ENCODE peak calls at places on chromosomes 11 and 22, in six cellular contexts. C is prostate gland, R is GM12891, J is breast epithelium, Q is HCT116, K is lower leg skin. F is an unnamed sample.

GRCh38 chr11:2466869-2467694 is 22.3 kb downstream of the KCNQ1 start:
- DNase-seq in C (no peak), R (peak), J (no peak), Q (no peak), K (peak), F (no peak)

GRCh38 chr11:70437111-70437784 is 38.9 kb downstream of the CTTN start:
- DNase-seq in C (no peak), R (peak), J (no peak), Q (no peak), K (no peak), F (no peak)

GRCh38 chr22:23750374-23750743 is 553 bp downstream of the ZNF70 start:
- DNase-seq in C (no peak), R (no peak), J (no peak), Q (no peak), K (no peak), F (no peak)

GRCh38 chr11:131943296-131943695 is 572.9 kb downstream of the NTM start:
- DNase-seq in C (no peak), R (no peak), J (no peak), Q (no peak), K (no peak), F (no peak)

GRCh38 chr11:4539603-4540219 is 5.3 kb upstream of the OR52M1 start:
- DNase-seq in C (peak), R (peak), J (no peak), Q (no peak), K (peak), F (peak)

GRCh38 chr11:42205518-42205917 is 746.1 kb upstream of the LRRC4C start:
- DNase-seq in C (no peak), R (no peak), J (no peak), Q (no peak), K (no peak), F (no peak)

GRCh38 chr11:123316003-123316402 is 114.1 kb upstream of the GRAMD1B start:
- DNase-seq in C (no peak), R (no peak), J (no peak), Q (no peak), K (no peak), F (no peak)

GRCh38 chr22:41557401-41558240 is 3.2 kb upstream of the CSDC2 start:
- DNase-seq in C (no peak), R (no peak), J (no peak), Q (no peak), K (no peak), F (no peak)

GRCh38 chr11:134821422-134821821 is 409.4 kb upstream of the B3GAT1 start:
- DNase-seq in C (no peak), R (no peak), J (no peak), Q (no peak), K (no peak), F (no peak)

GRCh38 chr11:111735262-111736116 is 30.7 kb downstream of the PPP2R1B start:
- DNase-seq in C (no peak), R (no peak), J (peak), Q (no peak), K (peak), F (peak)

GRCh38 chr11:111736191-111736590 is 30.0 kb downstream of the PPP2R1B start:
- DNase-seq in C (no peak), R (no peak), J (no peak), Q (no peak), K (no peak), F (no peak)

GRCh38 chr11:111736621-111737055 is 29.6 kb downstream of the PPP2R1B start:
- DNase-seq in C (no peak), R (no peak), J (no peak), Q (no peak), K (no peak), F (no peak)

GRCh38 chr11:111737877-111738205 is 28.3 kb downstream of the PPP2R1B start:
- DNase-seq in C (no peak), R (no peak), J (no peak), Q (no peak), K (no peak), F (no peak)

GRCh38 chr11:111737180-111737876 is 28.9 kb downstream of the PPP2R1B start:
- DNase-seq in C (no peak), R (no peak), J (no peak), Q (no peak), K (no peak), F (no peak)
- TF ChIP-seq POLR2A in C (no peak), R (no peak), J (no peak), Q (no peak), K (no peak), F (no peak)

DNA sequence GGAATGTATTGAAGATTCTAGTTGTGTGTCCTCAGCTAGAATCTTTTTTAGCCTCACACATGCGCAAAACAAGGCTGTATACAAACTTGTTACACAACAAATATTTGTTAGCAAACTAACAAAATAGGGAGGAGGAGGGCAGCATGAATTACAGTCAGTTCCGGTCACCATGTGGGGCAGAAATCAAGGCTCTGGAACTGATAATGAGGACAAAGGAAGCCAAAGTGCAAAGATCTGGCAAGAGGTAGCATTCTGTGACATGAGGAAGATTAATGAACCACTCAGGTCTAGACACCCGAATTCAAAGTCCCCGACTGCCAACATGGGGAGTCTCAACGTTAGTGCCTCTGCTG is 1.9 kb downstream of the SUN2 start:
- DNase-seq in C (no peak), R (no peak), J (no peak), Q (no peak), K (no peak), F (no peak)
- TF ChIP-seq POLR2A in C (no peak), R (no peak), J (no peak), Q (no peak), K (no peak), F (no peak)

DNA sequence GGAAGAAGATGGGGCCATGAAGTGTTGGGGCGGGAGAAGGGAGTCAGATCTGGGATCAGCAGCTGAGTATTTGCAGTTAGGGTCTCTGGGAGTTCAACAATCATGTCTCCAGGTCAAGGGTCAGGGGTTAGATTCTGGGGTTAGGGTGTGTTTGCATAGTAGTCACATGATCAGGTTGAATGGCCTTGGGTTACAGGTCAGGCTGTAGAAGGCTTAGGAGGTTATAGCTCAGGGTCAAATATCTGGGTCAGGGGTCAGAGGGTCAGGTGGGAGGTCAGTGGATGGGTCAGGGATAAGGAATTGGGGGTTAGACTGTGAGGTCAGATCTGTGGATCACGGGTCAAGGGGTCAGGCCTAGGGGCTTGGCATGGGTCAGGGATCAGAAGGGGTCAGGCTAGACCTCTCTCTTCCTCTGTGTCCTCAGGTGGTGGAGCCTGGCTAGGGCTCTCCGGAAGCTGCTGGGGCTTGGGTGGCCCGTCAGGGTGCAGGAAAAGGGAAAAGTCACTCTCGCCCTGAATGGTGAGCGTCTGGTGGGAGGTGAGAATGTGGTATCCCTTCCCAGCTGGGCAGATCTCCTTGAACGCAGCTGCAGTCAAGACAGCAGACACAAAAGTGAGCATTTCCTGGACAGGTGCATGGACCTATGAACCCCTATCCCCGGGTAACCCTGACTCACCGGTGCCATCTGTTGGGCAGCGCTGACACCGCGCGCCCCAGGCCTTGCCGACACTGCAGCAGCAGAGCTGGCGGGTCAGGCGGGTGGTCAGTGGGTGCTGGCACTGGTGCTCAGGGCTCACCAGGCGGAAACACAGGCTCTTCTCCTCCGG is 6.4 kb downstream of the LTBP3 start:
- DNase-seq in C (no peak), R (no peak), J (no peak), Q (peak), K (no peak), F (no peak)
- TF ChIP-seq POLR2A in C (no peak), R (no peak), J (no peak), Q (no peak), K (no peak), F (no peak)

GRCh38 chr11:46892109-46892508 is 26.2 kb downstream of the LRP4 start:
- DNase-seq in C (no peak), R (no peak), J (no peak), Q (no peak), K (no peak), F (no peak)

GRCh38 chr11:46888636-46889035 is 29.7 kb downstream of the LRP4 start:
- DNase-seq in C (no peak), R (no peak), J (no peak), Q (no peak), K (no peak), F (no peak)

GRCh38 chr11:46889251-46889650 is 29.1 kb downstream of the LRP4 start:
- DNase-seq in C (no peak), R (no peak), J (no peak), Q (no peak), K (no peak), F (no peak)

GRCh38 chr11:46890665-46891064 is 27.7 kb downstream of the LRP4 start:
- DNase-seq in C (no peak), R (no peak), J (no peak), Q (no peak), K (no peak), F (no peak)

GRCh38 chr11:46889689-46890475 is 28.5 kb downstream of the LRP4 start:
- DNase-seq in C (peak), R (peak), J (peak), Q (peak), K (peak), F (peak)
- TF ChIP-seq POLR2A in C (no peak), R (no peak), J (no peak), Q (no peak), K (no peak), F (no peak)

DNA sequence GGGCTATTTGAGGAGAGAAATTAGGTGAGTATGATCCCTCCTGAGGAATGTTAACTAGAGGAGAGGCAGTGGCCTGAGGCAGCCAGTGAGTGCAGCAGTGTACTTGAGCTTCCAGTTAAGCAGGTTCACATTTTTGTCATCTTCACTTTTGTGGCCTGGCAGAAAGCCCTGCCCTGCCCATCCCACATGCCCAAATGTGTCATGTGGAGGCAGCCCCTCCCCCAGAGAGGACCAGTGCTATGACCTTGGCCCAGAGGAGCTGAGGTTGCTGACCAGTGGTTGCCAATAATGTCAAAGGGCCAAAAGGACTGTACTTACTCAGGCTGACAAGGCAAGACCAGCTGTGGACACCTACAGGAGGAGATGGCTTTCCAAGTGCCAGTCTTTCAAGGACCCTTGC is 17.6 kb upstream of the GRK2 start:
- DNase-seq in C (peak), R (no peak), J (peak), Q (no peak), K (peak), F (no peak)
- TF ChIP-seq POLR2A in C (no peak), R (no peak), J (no peak), Q (no peak), K (no peak), F (no peak)

DNA sequence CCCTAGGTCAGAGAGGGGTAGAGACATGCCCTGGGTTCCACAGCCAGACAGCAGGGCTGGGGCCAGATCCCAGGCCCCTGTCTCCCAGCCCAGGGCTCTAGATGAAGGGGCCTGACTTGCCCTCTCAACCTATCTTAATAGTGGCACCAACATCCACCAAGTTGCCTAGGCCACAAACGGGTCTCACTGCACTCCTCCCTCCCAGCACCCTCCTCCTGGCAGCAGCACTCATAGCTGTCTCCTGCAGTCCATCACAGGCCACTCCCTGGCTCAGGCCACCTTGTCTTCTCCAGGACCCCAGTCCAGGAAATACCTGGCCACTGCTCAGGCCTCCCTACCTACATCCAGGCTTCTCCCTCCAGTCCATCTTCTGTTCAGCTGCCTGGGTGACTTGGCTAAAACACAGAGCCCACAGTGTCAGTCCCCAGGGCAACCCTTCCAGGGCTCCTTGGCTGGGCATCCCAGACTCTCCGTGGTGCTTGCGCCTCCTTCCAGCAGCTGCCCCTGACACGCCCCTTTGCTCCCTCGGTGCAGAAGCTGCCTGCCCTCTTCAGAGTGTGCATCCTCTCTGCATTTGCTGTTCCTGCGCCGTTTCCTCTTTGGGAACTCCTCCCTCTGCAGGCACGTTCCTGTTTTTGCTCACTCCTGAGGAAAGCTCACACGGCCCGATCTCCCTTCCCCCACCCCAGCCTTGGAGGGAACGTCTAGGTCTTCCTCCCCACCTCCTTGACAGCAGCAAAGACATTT is 40.5 kb downstream of the LRRC32 start:
- DNase-seq in C (peak), R (no peak), J (no peak), Q (no peak), K (peak), F (no peak)
- TF ChIP-seq POLR2A in C (no peak), R (no peak), J (no peak), Q (no peak), K (no peak), F (no peak)

GRCh38 chr11:61090521-61090920 is 11.8 kb upstream of the CD5 start:
- DNase-seq in C (no peak), R (no peak), J (no peak), Q (no peak), K (no peak), F (no peak)

GRCh38 chr11:61092280-61092766 is 10.0 kb upstream of the CD5 start:
- DNase-seq in C (no peak), R (no peak), J (no peak), Q (no peak), K (no peak), F (no peak)

GRCh38 chr11:61090982-61091372 is 11.3 kb upstream of the CD5 start:
- DNase-seq in C (no peak), R (no peak), J (no peak), Q (no peak), K (no peak), F (no peak)

GRCh38 chr11:61092908-61093763 is 9.2 kb upstream of the CD5 start:
- DNase-seq in C (no peak), R (no peak), J (no peak), Q (no peak), K (no peak), F (no peak)

DNA sequence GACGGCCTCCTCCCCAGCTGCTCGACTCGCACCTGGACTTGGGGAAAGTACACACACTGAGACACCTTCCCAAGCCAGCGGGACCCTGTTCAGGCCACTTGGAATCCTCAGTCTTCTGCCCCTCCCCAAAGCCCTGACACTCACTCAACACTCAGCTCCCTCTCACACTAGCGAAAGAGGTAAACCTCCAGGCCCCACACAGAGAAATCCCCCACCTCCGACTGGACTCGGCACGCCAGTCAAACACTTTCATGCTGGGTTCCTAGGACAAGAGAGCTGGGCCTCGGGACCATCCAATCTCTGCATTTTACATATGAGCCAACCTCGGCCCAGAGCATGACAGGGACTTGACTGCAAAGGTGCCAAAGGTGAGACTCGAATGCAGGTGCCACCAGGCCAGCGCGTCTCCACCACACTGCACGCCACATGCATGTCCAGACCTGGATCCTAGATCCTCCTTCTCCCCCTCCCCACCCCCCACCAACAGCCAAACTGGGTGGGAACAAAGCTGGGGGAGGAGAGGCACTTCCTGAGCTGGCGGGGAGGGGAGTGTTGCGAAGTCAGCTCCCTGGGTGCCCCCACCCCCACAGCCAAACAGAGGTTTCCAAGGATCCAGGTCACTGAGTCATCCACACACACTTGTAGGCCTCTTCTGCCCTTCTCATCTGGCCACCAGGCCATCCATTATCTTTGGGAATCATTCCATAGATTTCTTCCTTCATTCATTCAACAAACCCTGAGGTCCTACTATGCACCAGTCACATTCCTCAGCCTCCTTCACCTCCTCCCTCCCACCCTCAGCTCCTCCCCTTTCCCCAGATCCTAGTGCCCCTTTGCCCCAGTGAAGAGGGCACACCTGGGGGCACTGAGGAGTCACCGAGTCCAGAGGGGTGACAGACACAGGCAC is 10.7 kb upstream of the CD5 start:
- DNase-seq in C (no peak), R (no peak), J (no peak), Q (no peak), K (no peak), F (no peak)
- TF ChIP-seq POLR2A in C (no peak), R (peak), J (no peak), Q (no peak), K (no peak), F (no peak)

GRCh38 chr11:85299247-85299646 is 327.9 kb downstream of the DLG2 start:
- DNase-seq in C (no peak), R (no peak), J (no peak), Q (no peak), K (no peak), F (peak)
- TF ChIP-seq POLR2A in C (no peak), R (no peak), J (no peak), Q (no peak), K (no peak), F (no peak)